ENCODE peak calls at places on chromosomes 2 and 18, in six cellular contexts. Q is ELR, X is progenitor cell of endocrine pancreas, O is memory B cell, K is DMS153, S is NCI-H1436 treated with DMSO at 0.1 percent for 48 hours. W is an unnamed sample.
A peak's percentile ranks its signal among the peaks of the same experiment; 100 is the strongest.

GRCh38 chr18:50232419-50232818 is 33.9 kb downstream of the CFAP53 start:
- DNase-seq in Q (no peak), X (no peak), O (no peak), K (no peak), S (no peak), W (no peak)

GRCh38 chr2:228642861-228643260 is 461.4 kb upstream of the SPHKAP start:
- DNase-seq in Q (no peak), X (no peak), O (no peak), K (no peak), S (no peak), W (no peak)

GRCh38 chr2:174195253-174195652 is 53.1 kb downstream of the OLA1 start:
- DNase-seq in Q (no peak), X (no peak), O (no peak), K (no peak), S (no peak), W (no peak)

GRCh38 chr2:160741271-160741670 is 247.7 kb upstream of the RBMS1 start:
- DNase-seq in Q (no peak), X (no peak), O (no peak), K (no peak), S (no peak), W (no peak)

GRCh38 chr18:4871197-4871596 is 325.9 kb downstream of the AKAIN1 start:
- DNase-seq in Q (no peak), X (no peak), O (no peak), K (no peak), S (no peak), W (no peak)

GRCh38 chr2:212364106-212364505 is 174.5 kb downstream of the ERBB4 start:
- DNase-seq in Q (peak; percentile 45), X (no peak), O (no peak), K (no peak), S (no peak), W (no peak)

GRCh38 chr2:70990216-70990615 is 4.5 kb downstream of the TEX261 start:
- DNase-seq in Q (no peak), X (no peak), O (no peak), K (no peak), S (no peak), W (no peak)

GRCh38 chr2:133492719-133493366 is 75.4 kb downstream of the NCKAP5 start:
- DNase-seq in Q (no peak), X (no peak), O (no peak), K (no peak), S (no peak), W (no peak)

GRCh38 chr18:58863539-58864145 is 1.0 kb upstream of the ZNF532 start:
- DNase-seq in Q (peak; percentile 64), X (peak; percentile 40), O (peak; percentile 62), K (no peak), S (no peak), W (no peak)

GRCh38 chr2:90069290-90069894 is 1377.9 kb downstream of the RPIA start:
- DNase-seq in Q (peak; percentile 9), X (peak; percentile 44), O (no peak), K (no peak), S (no peak), W (no peak)

GRCh38 chr2:1674766-1675397 is 69.4 kb downstream of the PXDN start:
- DNase-seq in Q (no peak), X (no peak), O (no peak), K (no peak), S (no peak), W (no peak)

GRCh38 chr2:26396734-26397298 is 4.9 kb upstream of the DRC1 start:
- DNase-seq in Q (no peak), X (no peak), O (no peak), K (no peak), S (no peak), W (no peak)

GRCh38 chr2:190627881-190628412 is 20.9 kb upstream of the NAB1 start:
- DNase-seq in Q (peak; percentile 59), X (no peak), O (no peak), K (peak; percentile 15), S (no peak), W (no peak)

GRCh38 chr2:43039376-43040080 is 186.9 kb downstream of the ZFP36L2 start:
- DNase-seq in Q (no peak), X (no peak), O (no peak), K (no peak), S (no peak), W (no peak)

GRCh38 chr2:16828828-16829160 is 163.2 kb upstream of the CYRIA start:
- DNase-seq in Q (no peak), X (no peak), O (no peak), K (no peak), S (no peak), W (no peak)

GRCh38 chr2:27489118-27489497 is 435 bp downstream of the IFT172 start:
- DNase-seq in Q (peak; percentile 43), X (no peak), O (no peak), K (peak; percentile 55), S (no peak), W (peak; percentile 69)

GRCh38 chr2:136235451-136236418 is 117.8 kb upstream of the CXCR4 start:
- DNase-seq in Q (peak; percentile 90), X (no peak), O (no peak), K (no peak), S (no peak), W (no peak)

GRCh38 chr2:138003411-138003810 is 39.1 kb downstream of the HNMT start:
- DNase-seq in Q (no peak), X (no peak), O (no peak), K (no peak), S (no peak), W (no peak)

GRCh38 chr2:239779592-239779983 is 245.6 kb downstream of the NDUFA10 start:
- DNase-seq in Q (no peak), X (no peak), O (no peak), K (no peak), S (no peak), W (no peak)

GRCh38 chr2:180124273-180124881 is 117.3 kb upstream of the CWC22 start:
- DNase-seq in Q (peak; percentile 74), X (no peak), O (peak; percentile 44), K (peak; percentile 59), S (no peak), W (peak; percentile 82)

GRCh38 chr2:163471947-163472346 is 263.9 kb downstream of the FIGN start:
- DNase-seq in Q (peak; percentile 33), X (no peak), O (no peak), K (no peak), S (peak; percentile 22), W (no peak)

GRCh38 chr2:109271920-109272319 is 142.9 kb downstream of the SH3RF3 start:
- DNase-seq in Q (no peak), X (no peak), O (no peak), K (no peak), S (no peak), W (no peak)

GRCh38 chr2:15591373-15591691 is 336 bp upstream of the DDX1 start:
- DNase-seq in Q (no peak), X (no peak), O (no peak), K (no peak), S (no peak), W (no peak)

GRCh38 chr2:232523682-232524597 is 2.0 kb upstream of the CHRND start:
- DNase-seq in Q (peak; percentile 52), X (peak; percentile 37), O (no peak), K (no peak), S (no peak), W (peak; percentile 36)

GRCh38 chr2:182133195-182133891 is 147.7 kb downstream of the PPP1R1C start:
- DNase-seq in Q (peak; percentile 79), X (no peak), O (no peak), K (no peak), S (no peak), W (no peak)

GRCh38 chr18:24366328-24366727 is 31.3 kb downstream of the OSBPL1A start:
- DNase-seq in Q (no peak), X (no peak), O (no peak), K (no peak), S (no peak), W (no peak)

GRCh38 chr18:59537581-59537980 is 159.6 kb downstream of the CCBE1 start:
- DNase-seq in Q (peak; percentile 46), X (no peak), O (no peak), K (no peak), S (no peak), W (no peak)

GRCh38 chr18:74724186-74724585 is 126.5 kb downstream of the ZNF407 start:
- DNase-seq in Q (peak; percentile 19), X (no peak), O (no peak), K (no peak), S (no peak), W (no peak)

GRCh38 chr2:181552808-181553207 is 95.6 kb downstream of the ITGA4 start:
- DNase-seq in Q (no peak), X (no peak), O (no peak), K (no peak), S (no peak), W (no peak)

GRCh38 chr18:35513181-35513932 is 15.6 kb upstream of the INO80C start:
- DNase-seq in Q (peak; percentile 49), X (no peak), O (no peak), K (no peak), S (no peak), W (no peak)

GRCh38 chr18:67875936-67876335 is 359.4 kb upstream of the DSEL start:
- DNase-seq in Q (peak; percentile 60), X (no peak), O (no peak), K (no peak), S (no peak), W (peak; percentile 51)

GRCh38 chr2:105486762-105487141 is 87.9 kb upstream of the FHL2 start:
- DNase-seq in Q (no peak), X (no peak), O (no peak), K (no peak), S (no peak), W (no peak)

W was measured in NCI-H510A treated with DMSO at 0.1 percent for 48 hours.